ENCODE peak calls at places on chromosomes 12 and 14, in eight cellular contexts. L, S, H, G, D, A, E and Q are unnamed samples. For H3K4me1, the result is how much of the 10 kb centered on the place peaks cover.

GRCh38 chr12:115619061-115619460 is 658.4 kb downstream of the MED13L start:
- DNase-seq in L (no peak), S (no peak), H (no peak), G (no peak), D (no peak), A (no peak), E (no peak), Q (no peak)

GRCh38 chr14:38546932-38547551 is 291.1 kb upstream of the CLEC14A start:
- DNase-seq in L (no peak), S (no peak), H (no peak), G (no peak), D (no peak), A (no peak), E (no peak), Q (no peak)

GRCh38 chr12:48995061-48995879 is 3.9 kb downstream of the DDN start:
- DNase-seq in L (peak), S (peak), H (peak), G (peak), D (peak), A (peak), E (no peak), Q (peak)

GRCh38 chr14:50037837-50038236 is 78.5 kb downstream of the VCPKMT start:
- DNase-seq in L (no peak), S (no peak), H (no peak), G (no peak), D (no peak), A (no peak), E (no peak), Q (peak)

GRCh38 chr14:66069830-66070541 is 416.2 kb upstream of the CCDC196 start:
- DNase-seq in L (no peak), S (no peak), H (no peak), G (no peak), D (no peak), A (no peak), E (no peak), Q (no peak)

GRCh38 chr12:111645433-111645832 is 40.3 kb downstream of the BRAP start:
- DNase-seq in L (no peak), S (no peak), H (no peak), G (no peak), D (no peak), A (no peak), E (no peak), Q (no peak)

GRCh38 chr12:86148071-86148470 is 108.1 kb downstream of the MGAT4C start:
- DNase-seq in L (no peak), S (no peak), H (no peak), G (no peak), D (no peak), A (no peak), E (no peak), Q (no peak)

GRCh38 chr12:563899-564298 is 99.3 kb downstream of the NINJ2 start:
- DNase-seq in L (no peak), S (no peak), H (no peak), G (no peak), D (no peak), A (no peak), E (no peak), Q (no peak)

GRCh38 chr12:117144599-117144998 is 45.4 kb upstream of the TESC start:
- DNase-seq in L (no peak), S (no peak), H (no peak), G (no peak), D (no peak), A (no peak), E (no peak), Q (no peak)

GRCh38 chr12:123966596-123966995 is 6.0 kb downstream of the CCDC92 start:
- DNase-seq in L (no peak), S (no peak), H (no peak), G (no peak), D (no peak), A (no peak), E (no peak), Q (no peak)

GRCh38 chr12:124538194-124539082 is 29.0 kb downstream of the NCOR2 start:
- DNase-seq in L (peak), S (no peak), H (no peak), G (no peak), D (no peak), A (no peak), E (no peak), Q (no peak)

GRCh38 chr14:56949828-56950227 is 139.5 kb upstream of the OTX2 start:
- DNase-seq in L (no peak), S (no peak), H (peak), G (no peak), D (no peak), A (no peak), E (no peak), Q (no peak)

GRCh38 chr12:6778212-6778570 is 5.9 kb downstream of the LAG3 start:
- DNase-seq in L (no peak), S (no peak), H (peak), G (no peak), D (peak), A (no peak), E (no peak), Q (peak)

GRCh38 chr12:49369723-49370145 is 2.5 kb downstream of the SPATS2 start:
- DNase-seq in L (no peak), S (peak), H (peak), G (no peak), D (no peak), A (peak), E (peak), Q (no peak)

GRCh38 chr12:110577717-110578521 is 5.2 kb downstream of the PPTC7 start:
- DNase-seq in L (no peak), S (no peak), H (peak), G (peak), D (no peak), A (no peak), E (peak), Q (no peak)

GRCh38 chr12:101042211-101042610 is 167.8 kb downstream of the SLC5A8 start:
- DNase-seq in L (no peak), S (no peak), H (no peak), G (no peak), D (no peak), A (no peak), E (no peak), Q (no peak)

GRCh38 chr14:90781344-90781761 is 34.9 kb downstream of the TTC7B start:
- DNase-seq in L (no peak), S (no peak), H (no peak), G (no peak), D (no peak), A (no peak), E (no peak), Q (no peak)

GRCh38 chr14:104977681-104978647 is at the start of gene AHNAK2:
- DNase-seq in L (peak), S (peak), H (peak), G (peak), D (peak), A (peak), E (no peak), Q (peak)

GRCh38 chr12:3882896-3883564 is 9.8 kb upstream of the PARP11 start:
- DNase-seq in L (no peak), S (no peak), H (no peak), G (peak), D (no peak), A (no peak), E (no peak), Q (no peak)

GRCh38 chr12:7131502-7131866 is 1.3 kb downstream of the CLSTN3 start:
- DNase-seq in L (no peak), S (no peak), H (no peak), G (no peak), D (no peak), A (no peak), E (no peak), Q (no peak)

GRCh38 chr14:40870252-40870651 is 736.4 kb upstream of the LRFN5 start:
- DNase-seq in L (no peak), S (no peak), H (no peak), G (no peak), D (no peak), A (no peak), E (no peak), Q (no peak)

GRCh38 chr14:21090194-21090939 is 8.1 kb downstream of the ZNF219 start:
- DNase-seq in L (no peak), S (peak), H (peak), G (no peak), D (no peak), A (no peak), E (no peak), Q (no peak)
- TF ChIP-seq POLR2AphosphoS5 in L (no peak), S (no peak), H (no peak), G (no peak), D (no peak), A (no peak), E (no peak), Q (no peak)

GRCh38 chr14:54673193-54674121 is 106.5 kb downstream of the SAMD4A start:
- DNase-seq in L (no peak), S (no peak), H (no peak), G (no peak), D (peak), A (no peak), E (no peak), Q (no peak)
- H3K4me1 ChIP-seq in L (under half), S (under half), H (under half), G (under half), D (under half), A (half or more), E (under half), Q (under half)

DNA sequence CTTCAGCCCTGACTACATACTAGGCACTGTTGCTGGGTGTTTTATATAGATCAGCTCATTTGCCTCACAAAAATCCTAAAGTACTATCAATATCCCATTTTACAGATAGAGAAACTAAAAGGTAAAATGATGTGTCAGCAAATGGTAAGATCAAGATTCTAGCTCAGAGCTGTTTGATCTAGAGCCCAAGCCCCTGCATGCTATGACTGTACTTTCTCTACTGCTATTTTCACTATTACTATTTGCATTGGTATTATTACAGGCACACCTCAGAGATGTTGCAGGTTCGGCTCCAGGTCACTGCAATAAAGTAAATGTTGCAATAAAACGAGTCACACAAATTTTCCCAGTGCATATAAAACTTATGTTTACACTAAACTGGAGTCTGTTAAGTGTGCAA is 10.9 kb downstream of the ISCU start:
- DNase-seq in L (no peak), S (no peak), H (no peak), G (no peak), D (no peak), A (no peak), E (peak), Q (no peak)
- TF ChIP-seq POLR2A in L (no peak), S (no peak), H (no peak), G (no peak), D (no peak), A (no peak), E (no peak), Q (no peak)

GRCh38 chr12:32235251-32235650 is 128.6 kb downstream of the BICD1 start:
- DNase-seq in L (no peak), S (no peak), H (no peak), G (no peak), D (no peak), A (no peak), E (no peak), Q (no peak)

GRCh38 chr12:32229971-32230606 is 123.4 kb downstream of the BICD1 start:
- DNase-seq in L (no peak), S (no peak), H (no peak), G (no peak), D (no peak), A (no peak), E (no peak), Q (no peak)

GRCh38 chr12:32226768-32227167 is 120.1 kb downstream of the BICD1 start:
- DNase-seq in L (no peak), S (no peak), H (no peak), G (no peak), D (no peak), A (no peak), E (no peak), Q (no peak)

GRCh38 chr12:32233568-32233967 is 126.9 kb downstream of the BICD1 start:
- DNase-seq in L (no peak), S (no peak), H (no peak), G (no peak), D (no peak), A (no peak), E (no peak), Q (no peak)

GRCh38 chr12:32230607-32230982 is 123.9 kb downstream of the BICD1 start:
- DNase-seq in L (no peak), S (no peak), H (no peak), G (no peak), D (no peak), A (no peak), E (no peak), Q (no peak)
- TF ChIP-seq POLR2AphosphoS5 in L (no peak), S (no peak), H (no peak), G (no peak), D (no peak), A (no peak), E (no peak), Q (no peak)

GRCh38 chr12:47822863-47823262 is 3.2 kb upstream of the HDAC7 start:
- DNase-seq in L (no peak), S (no peak), H (no peak), G (no peak), D (no peak), A (no peak), E (no peak), Q (no peak)

GRCh38 chr12:47824629-47825028 is 4.9 kb upstream of the HDAC7 start:
- DNase-seq in L (no peak), S (no peak), H (no peak), G (no peak), D (no peak), A (no peak), E (no peak), Q (no peak)

GRCh38 chr12:47824198-47824597 is 4.5 kb upstream of the HDAC7 start:
- DNase-seq in L (no peak), S (no peak), H (no peak), G (no peak), D (no peak), A (no peak), E (no peak), Q (no peak)

GRCh38 chr12:47822386-47822785 is 2.7 kb upstream of the HDAC7 start:
- DNase-seq in L (no peak), S (no peak), H (no peak), G (no peak), D (peak), A (no peak), E (no peak), Q (no peak)

DNA sequence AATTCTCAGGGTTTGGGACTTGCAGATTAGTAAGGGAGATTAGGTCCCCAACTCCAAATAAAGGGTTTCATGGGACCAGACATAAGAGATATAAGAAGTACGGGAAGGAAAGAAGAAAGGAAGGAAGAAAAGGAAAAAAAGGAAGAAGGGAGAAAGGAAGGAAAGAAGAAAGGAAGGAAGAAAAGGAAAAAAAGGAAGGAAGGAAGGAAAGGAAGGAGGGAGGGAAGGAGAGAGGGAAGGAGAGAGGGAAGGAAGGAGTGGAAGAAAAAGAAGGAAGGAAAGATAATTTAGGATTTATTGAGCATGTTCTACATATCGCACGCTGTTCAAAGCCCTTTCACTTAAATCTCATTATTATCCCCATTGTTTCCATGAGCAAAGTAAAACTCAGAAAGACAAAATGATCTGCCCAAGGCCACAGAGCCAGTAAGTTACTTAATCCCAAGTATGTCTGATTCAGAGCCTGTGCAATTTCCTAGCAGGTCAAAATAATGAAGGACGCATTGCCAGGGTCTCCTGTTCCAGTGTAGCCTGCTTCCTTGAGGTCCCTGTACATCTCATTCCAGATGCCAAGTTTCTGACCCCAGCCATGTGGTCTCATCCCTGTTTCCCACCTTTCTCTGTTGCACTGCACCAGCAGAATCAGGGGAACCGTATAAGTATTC is 3.9 kb upstream of the HDAC7 start:
- DNase-seq in L (no peak), S (no peak), H (no peak), G (no peak), D (no peak), A (no peak), E (no peak), Q (no peak)
- H3K4me1 ChIP-seq in L (half or more), S (under half), H (under half), G (under half), D (under half), A (half or more), E (under half), Q (under half)

DNA sequence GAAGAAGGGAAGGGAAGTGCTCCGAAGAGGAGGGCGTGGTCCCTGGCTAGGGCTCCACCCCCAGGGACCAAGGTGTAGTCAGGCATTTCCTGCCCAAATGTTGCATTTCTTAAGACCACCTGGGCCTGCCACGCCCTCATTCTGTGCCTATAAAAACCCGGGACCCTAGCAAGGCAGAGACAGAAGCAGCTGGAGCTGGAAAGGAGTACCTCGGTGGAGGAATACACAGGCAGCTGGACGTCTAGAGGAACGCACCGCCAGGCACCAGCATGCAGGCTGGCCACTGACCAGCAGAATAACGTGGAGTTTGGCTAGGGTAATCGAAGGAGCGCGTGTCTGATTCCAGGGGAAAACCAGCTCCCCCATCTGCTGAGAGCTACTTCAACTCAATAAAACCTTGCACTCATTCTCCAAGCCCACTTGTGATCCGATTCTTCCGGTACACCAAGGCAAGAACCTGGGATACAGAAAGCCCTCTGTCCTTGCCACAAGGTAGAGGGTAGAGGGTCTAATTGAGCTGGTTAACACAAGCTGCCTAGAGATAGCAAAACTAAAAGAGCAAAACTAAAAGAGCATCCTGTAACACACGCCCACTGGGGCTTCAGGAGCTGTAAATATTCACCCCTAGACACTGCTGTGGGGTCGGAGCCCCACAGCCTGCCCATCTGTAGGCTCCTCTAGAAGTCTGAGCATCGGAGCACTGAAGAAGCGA is 21.0 kb downstream of the CFL2 start:
- DNase-seq in L (no peak), S (peak), H (peak), G (peak), D (no peak), A (peak), E (no peak), Q (no peak)
- TF ChIP-seq POLR2A in L (no peak), S (peak), H (no peak), G (peak), D (no peak), A (no peak), E (no peak), Q (no peak)

DNA sequence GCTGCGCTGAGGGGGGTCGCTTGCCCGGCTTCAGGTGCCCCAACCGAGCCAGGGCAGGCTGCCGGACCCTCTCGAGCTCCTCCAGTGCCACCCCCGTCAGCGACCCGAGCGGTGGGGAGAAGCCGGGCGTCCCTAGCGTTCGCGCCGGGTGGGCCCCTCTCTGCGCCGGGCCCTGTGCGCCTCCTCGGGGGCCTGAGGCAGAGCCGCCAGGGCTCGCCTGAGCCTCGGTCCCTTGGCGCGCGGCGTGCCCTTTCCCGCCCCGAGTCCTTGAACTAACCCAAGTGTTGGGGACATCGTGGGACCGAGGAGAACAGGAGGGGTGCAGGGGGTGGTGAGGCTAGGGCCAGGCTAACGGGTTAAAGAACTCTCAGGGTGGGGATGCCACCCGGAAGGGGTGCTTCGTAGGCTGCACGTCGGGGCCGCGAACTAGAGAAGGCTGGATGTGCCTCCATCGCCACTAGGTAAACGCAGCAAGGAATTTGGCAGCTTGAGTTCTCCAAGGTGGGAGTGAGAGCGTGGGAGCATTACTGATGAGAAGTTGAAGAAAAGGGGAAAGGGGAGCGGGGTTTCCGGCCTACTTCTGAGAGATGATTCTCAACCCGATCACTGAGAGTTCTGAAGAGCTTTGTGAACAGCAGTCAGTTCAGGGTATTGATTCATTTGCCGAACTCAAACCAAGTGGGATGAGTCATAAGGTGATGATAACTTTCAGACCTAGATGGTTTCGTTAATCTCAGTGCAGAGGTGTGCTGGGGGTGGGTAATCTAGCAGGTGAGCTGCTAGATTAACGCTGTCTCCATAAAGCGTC is 618 bp downstream of the RNF34 start:
- DNase-seq in L (peak), S (no peak), H (peak), G (peak), D (peak), A (peak), E (peak), Q (no peak)
- TF ChIP-seq POLR2AphosphoS5 in L (no peak), S (peak), H (no peak), G (peak), D (no peak), A (no peak), E (peak), Q (no peak)